ENCODE peak calls at places on chromosomes 6 and 20, in ten cellular contexts. I is body of pancreas, C is Peyer's patch, D is uterus, Q is ovary, R is pancreas, O is BE2C, J is fibroblast of lung, A is lower lobe of right lung, Z is IMR-90. Y is an unnamed sample.
A peak's percentile ranks its signal among the peaks of the same experiment; 100 is the strongest.

GRCh38 chr6:15063253-15063853 is 182.5 kb upstream of the JARID2 start:
- DNase-seq in Z (peak; percentile 40), O (no peak), Q (no peak), C (no peak), I (no peak), R (no peak), A (peak; percentile 80), J (peak; percentile 20), D (no peak), Y (no peak)

GRCh38 chr6:118812972-118813371 is 81.0 kb upstream of the ASF1A start:
- DNase-seq in Z (peak; percentile 51), Q (no peak), A (no peak), J (peak; percentile 52), O (no peak), R (no peak), D (no peak), C (no peak), I (no peak), Y (no peak)

GRCh38 chr6:123940551-123940950 is 136.9 kb downstream of the NKAIN2 start:
- DNase-seq in J (peak; percentile 33), Z (peak; percentile 78), C (no peak), D (no peak), I (no peak), Q (no peak), R (no peak), O (no peak), A (no peak), Y (no peak)

GRCh38 chr20:1863296-1863695 is 31.9 kb upstream of the SIRPA start:
- DNase-seq in Q (no peak), J (peak; percentile 28), I (no peak), D (no peak), A (no peak), C (no peak), O (no peak), Z (peak; percentile 38), R (no peak), Y (no peak)

GRCh38 chr20:25389858-25390537 is 637 bp downstream of the ABHD12 start:
- DNase-seq in D (peak; percentile 37), R (peak; percentile 80), A (peak; percentile 63), C (peak; percentile 64), Z (no peak), Q (peak; percentile 43), O (peak; percentile 62), J (peak; percentile 26), I (peak; percentile 51), Y (no peak)

GRCh38 chr20:17957505-17958325 is 10.9 kb downstream of the SNX5 start:
- DNase-seq in C (no peak), Q (no peak), A (no peak), R (no peak), I (no peak), O (no peak), J (peak; percentile 57), D (no peak), Z (peak; percentile 64), Y (no peak)

GRCh38 chr6:43481075-43481474 is 3.7 kb downstream of the TJAP1 start:
- DNase-seq in O (no peak), J (no peak), R (no peak), Z (no peak), A (no peak), C (no peak), Q (no peak), D (no peak), I (no peak), Y (no peak)

GRCh38 chr6:56787209-56787608 is 144.5 kb upstream of the DST start:
- DNase-seq in Q (no peak), I (no peak), O (no peak), C (no peak), J (peak; percentile 87), D (no peak), Z (peak; percentile 76), A (no peak), R (no peak), Y (no peak)

GRCh38 chr6:72724545-72724944 is 102.7 kb downstream of the KCNQ5 start:
- DNase-seq in Z (no peak), D (no peak), O (no peak), J (peak; percentile 68), R (no peak), A (no peak), I (no peak), Q (no peak), C (no peak), Y (no peak)

DNA sequence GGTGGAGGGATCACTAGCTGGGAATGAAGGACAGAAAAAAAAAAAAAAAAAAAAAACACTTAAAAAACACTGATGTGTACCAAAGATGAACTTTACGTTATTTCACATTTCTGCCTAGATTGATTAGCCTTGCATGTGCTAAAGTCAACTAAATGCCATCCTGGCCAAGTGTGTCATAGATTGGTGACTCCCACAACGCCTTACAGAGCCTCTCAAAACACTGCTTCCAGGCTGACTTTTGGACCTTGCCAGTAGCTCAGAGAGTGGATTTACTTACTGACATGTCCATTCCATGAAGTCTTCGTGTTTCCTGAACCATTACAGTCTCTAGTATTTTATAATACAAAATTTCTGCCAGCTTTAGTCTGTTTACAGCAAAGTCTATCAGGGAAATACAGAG is 40.5 kb downstream of the RBL1 start:
- DNase-seq in Q (no peak), I (no peak), D (no peak), A (no peak), Z (no peak), R (no peak), J (no peak), C (no peak), O (no peak), Y (no peak)
- TF ChIP-seq CTCF in Q (no peak), I (no peak), D (no peak), A (no peak), Z (no peak), R (no peak), J (no peak), C (no peak), O (no peak), Y (no peak)

GRCh38 chr6:24933266-24933665 is 2.5 kb downstream of the RIPOR2 start:
- DNase-seq in Z (no peak), Q (no peak), I (no peak), D (no peak), O (no peak), A (no peak), R (no peak), J (no peak), C (no peak), Y (no peak)

GRCh38 chr6:24935323-24935722 is 437 bp downstream of the RIPOR2 start:
- DNase-seq in C (no peak), A (no peak), R (no peak), O (no peak), Q (no peak), I (no peak), J (peak; percentile 43), Z (peak; percentile 50), D (no peak), Y (no peak)

GRCh38 chr6:24935753-24936152 is at the start of gene RIPOR2:
- DNase-seq in C (no peak), O (no peak), R (no peak), A (peak; percentile 80), J (no peak), I (no peak), Q (no peak), D (no peak), Z (no peak), Y (no peak)

GRCh38 chr6:24933868-24934401 is 1.8 kb downstream of the RIPOR2 start:
- DNase-seq in I (peak; percentile 19), Q (no peak), A (no peak), R (no peak), C (no peak), J (no peak), O (peak; percentile 16), D (no peak), Z (no peak), Y (no peak)

GRCh38 chr6:24936641-24937317 is 1.0 kb upstream of the RIPOR2 start:
- DNase-seq in Z (peak; percentile 58), I (no peak), O (no peak), Q (no peak), C (no peak), R (no peak), A (no peak), J (peak; percentile 28), D (no peak), Y (no peak)
- H3K4me1 ChIP-seq in Z (peaks cover 7% of the 10 kb centered on the region), I (no peaks in the 10 kb centered on the region), O (peaks cover 6% of the 10 kb centered on the region), Q (no peaks in the 10 kb centered on the region), C (peaks cover 4% of the 10 kb centered on the region), R (no peaks in the 10 kb centered on the region), A (peaks cover 16% of the 10 kb centered on the region), J (no peaks in the 10 kb centered on the region), D (no peaks in the 10 kb centered on the region), Y (peaks cover 4% of the 10 kb centered on the region)

DNA sequence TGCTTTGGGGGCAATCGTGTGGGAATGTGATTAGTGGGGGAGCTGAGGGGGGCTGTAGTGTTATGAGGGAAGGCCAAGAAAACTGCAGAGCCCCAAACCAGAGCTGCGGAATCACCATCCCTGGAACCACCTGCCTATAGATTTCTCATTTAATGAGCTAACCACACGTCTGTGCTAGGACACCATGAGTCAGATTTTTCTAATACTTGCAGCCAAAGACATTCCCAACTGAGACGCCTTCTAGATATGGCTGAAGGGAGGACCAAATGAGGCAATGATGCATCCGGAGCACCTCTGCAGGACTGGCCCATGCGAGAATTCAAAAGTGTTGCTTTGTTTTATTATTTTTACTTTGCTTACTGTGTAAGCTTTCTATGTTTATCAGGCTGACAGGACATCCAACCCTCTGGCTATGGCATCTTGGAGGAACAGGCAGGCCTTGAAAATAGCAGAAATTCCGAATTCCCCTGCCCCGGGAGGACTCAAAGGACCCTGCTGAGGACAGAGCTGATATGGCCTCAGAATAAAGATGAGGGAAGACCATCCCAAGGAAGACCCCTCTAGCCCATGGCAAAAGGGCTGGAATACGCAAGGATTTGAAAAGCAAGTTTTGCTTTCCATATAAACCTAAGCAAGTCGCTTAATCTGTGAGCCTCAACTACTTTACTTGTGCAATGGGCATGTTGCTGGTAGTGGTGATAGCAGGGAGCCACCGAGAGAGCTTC is 3.1 kb upstream of the PTGIS start:
- DNase-seq in A (no peak), I (no peak), Z (peak; percentile 54), C (no peak), J (peak; percentile 87), D (no peak), Q (peak; percentile 16), O (no peak), R (no peak), Y (no peak)
- H3K27me3 ChIP-seq in A (peaks cover 14% of the 10 kb centered on the region), I (no peaks in the 10 kb centered on the region), Z (peaks cover 21% of the 10 kb centered on the region), C (no peaks in the 10 kb centered on the region), J (peaks cover 29% of the 10 kb centered on the region), D (no peaks in the 10 kb centered on the region), Q (no peaks in the 10 kb centered on the region), O (peaks cover 20% of the 10 kb centered on the region), R (no peaks in the 10 kb centered on the region), Y (peaks cover 23% of the 10 kb centered on the region)

GRCh38 chr6:39903656-39904055 is 30.6 kb downstream of the MOCS1 start:
- DNase-seq in Z (no peak), A (no peak), C (no peak), I (no peak), J (no peak), O (no peak), Q (no peak), R (no peak), D (no peak), Y (no peak)

GRCh38 chr6:39905640-39905975 is 28.7 kb downstream of the MOCS1 start:
- DNase-seq in D (no peak), I (no peak), O (no peak), Q (no peak), A (no peak), Z (no peak), J (no peak), C (no peak), R (no peak), Y (no peak)

GRCh38 chr6:39902786-39903465 is 31.3 kb downstream of the MOCS1 start:
- DNase-seq in C (no peak), I (no peak), Q (no peak), R (no peak), Z (no peak), O (no peak), D (no peak), A (no peak), J (no peak), Y (no peak)

GRCh38 chr6:39906318-39906761 is 27.9 kb downstream of the MOCS1 start:
- DNase-seq in A (no peak), D (no peak), Z (no peak), C (no peak), Q (no peak), O (no peak), J (no peak), I (peak; percentile 29), R (no peak), Y (no peak)

GRCh38 chr6:39904946-39905639 is 29.2 kb downstream of the MOCS1 start:
- DNase-seq in J (no peak), D (no peak), A (no peak), O (no peak), R (no peak), Q (no peak), C (no peak), I (no peak), Z (no peak), Y (no peak)
- TF ChIP-seq CTCF in J (no peak), D (no peak), A (no peak), O (no peak), R (no peak), Q (no peak), C (no peak), I (no peak), Z (no peak), Y (peak; percentile 15)